ENCODE peak calls at places on chromosome 19, in four cellular contexts. I is K562, R is A549, E is HepG2. M is an unnamed sample.

GRCh38 chr19:28737526-28737925 is 475.4 kb downstream of the UQCRFS1 start:
- DNase-seq in I (no peak), R (no peak), E (no peak), M (no peak)

GRCh38 chr19:57886046-57886445 is 2.8 kb downstream of the ZNF814 start:
- DNase-seq in I (no peak), R (no peak), E (no peak), M (no peak)

GRCh38 chr19:18000981-18001836 is 6.8 kb upstream of the ARRDC2 start:
- DNase-seq in I (peak; percentile 86), R (peak; percentile 94), E (peak; percentile 70), M (peak; percentile 73)

GRCh38 chr19:34124828-34125227 is 47.5 kb upstream of the LSM14A start:
- DNase-seq in I (no peak), R (peak; percentile 39), E (peak; percentile 24), M (no peak)

GRCh38 chr19:33332248-33332647 is 29.9 kb upstream of the CEBPA start:
- DNase-seq in I (no peak), R (no peak), E (no peak), M (no peak)

GRCh38 chr19:16371540-16371986 is 46.9 kb downstream of the KLF2 start:
- DNase-seq in I (peak; percentile 80), R (no peak), E (no peak), M (no peak)

GRCh38 chr19:58578430-58578925 is 5.3 kb upstream of the MZF1 start:
- DNase-seq in I (no peak), R (no peak), E (no peak), M (no peak)

GRCh38 chr19:15534957-15535864 is 26.9 kb downstream of the CYP4F22 start:
- DNase-seq in I (no peak), R (no peak), E (no peak), M (no peak)

GRCh38 chr19:53365899-53366493 is 491 bp downstream of the ZNF525 start:
- DNase-seq in I (peak; percentile 3), R (no peak), E (peak; percentile 24), M (no peak)

GRCh38 chr19:14542721-14543328 is 13.4 kb downstream of the TECR start:
- DNase-seq in I (peak; percentile 54), R (no peak), E (no peak), M (no peak)

GRCh38 chr19:35935911-35936737 is at the start of gene LRFN3:
- DNase-seq in I (peak; percentile 62), R (peak; percentile 88), E (peak; percentile 21), M (peak; percentile 66)

GRCh38 chr19:2282062-2282861 is at the start of gene PEAK3:
- DNase-seq in I (peak; percentile 68), R (no peak), E (no peak), M (peak; percentile 24)

GRCh38 chr19:29260477-29261317 is 47.7 kb upstream of the UQCRFS1 start:
- DNase-seq in I (peak; percentile 58), R (peak; percentile 79), E (peak; percentile 49), M (peak; percentile 4)

GRCh38 chr19:55449469-55449868 is 6.4 kb upstream of the SHISA7 start:
- DNase-seq in I (no peak), R (no peak), E (no peak), M (no peak)

GRCh38 chr19:17491287-17491686 is 20.2 kb upstream of the PGLS start:
- DNase-seq in I (no peak), R (no peak), E (no peak), M (no peak)

GRCh38 chr19:41218615-41219507 is at the start of gene AXL:
- DNase-seq in I (no peak), R (peak; percentile 90), E (peak; percentile 25), M (peak; percentile 86)

GRCh38 chr19:13120817-13121216 is 2.8 kb downstream of the NACC1 start:
- DNase-seq in I (no peak), R (no peak), E (no peak), M (peak; percentile 85)
- TF ChIP-seq MAZ in I (no peak), R (no peak), E (no peak), M (no peak)

GRCh38 chr19:44878119-44878865 is 12.8 kb upstream of the TOMM40 start:
- DNase-seq in I (no peak), R (no peak), E (no peak), M (no peak)

GRCh38 chr19:44876930-44877530 is 14.0 kb upstream of the TOMM40 start:
- DNase-seq in I (no peak), R (no peak), E (no peak), M (no peak)

GRCh38 chr19:44872661-44873060 is 18.4 kb upstream of the TOMM40 start:
- DNase-seq in I (no peak), R (no peak), E (no peak), M (no peak)

GRCh38 chr19:44874317-44874716 is 16.7 kb upstream of the TOMM40 start:
- DNase-seq in I (no peak), R (no peak), E (no peak), M (no peak)

GRCh38 chr19:44875666-44876418 is 15.2 kb upstream of the TOMM40 start:
- DNase-seq in I (no peak), R (no peak), E (no peak), M (peak; percentile 21)
- TF ChIP-seq MAZ in I (no peak), R (no peak), E (no peak), M (no peak)

GRCh38 chr19:51253088-51253806 is 2.4 kb downstream of the SIGLECL1 start:
- DNase-seq in I (no peak), R (no peak), E (no peak), M (no peak)
- TF ChIP-seq MAZ in I (no peak), R (no peak), E (no peak), M (no peak)

DNA sequence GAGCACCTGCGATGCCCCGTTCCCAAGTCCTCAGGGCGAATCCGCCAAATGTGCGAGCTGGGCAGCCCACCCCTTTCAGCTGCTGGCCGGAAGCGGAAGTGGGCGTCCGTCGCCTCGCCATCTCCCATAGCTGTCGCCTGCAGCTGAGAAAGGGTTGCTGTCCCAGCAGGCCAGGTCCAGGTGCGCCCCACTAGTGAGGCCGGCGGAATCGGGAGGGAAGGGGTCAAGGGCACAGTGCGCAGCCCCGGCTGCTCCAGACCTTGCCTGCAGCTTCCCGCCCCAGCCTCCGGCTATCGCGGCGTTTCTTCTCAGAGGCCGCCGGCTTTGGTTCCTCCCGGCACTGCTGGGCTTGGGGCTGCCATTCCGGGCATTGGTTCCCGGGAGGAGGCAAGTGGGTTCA is at the start of gene ZNF177:
- DNase-seq in I (peak; percentile 28), R (no peak), E (no peak), M (no peak)
- TF ChIP-seq MAZ in I (peak; percentile 43), R (no peak), E (no peak), M (no peak)

DNA sequence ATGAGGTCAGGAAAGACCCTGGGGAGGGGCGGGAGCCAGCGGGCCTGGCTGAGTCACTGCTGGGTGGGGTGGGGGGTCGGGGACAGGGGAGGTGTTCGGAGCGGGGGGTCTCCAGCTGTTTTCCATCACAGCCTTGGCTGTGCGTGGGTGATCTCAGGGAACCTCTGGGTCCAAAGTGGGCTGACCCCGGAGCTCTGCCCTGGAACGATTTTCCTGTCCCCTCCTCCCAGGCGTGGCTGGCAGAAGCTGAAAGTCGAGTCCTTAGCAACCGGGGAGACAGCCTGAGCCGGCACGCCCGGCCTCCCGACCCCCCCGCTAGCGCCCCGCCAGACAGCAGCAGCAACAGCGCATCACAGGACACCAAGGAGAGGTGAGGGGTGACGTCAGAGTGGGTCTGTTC is 10.6 kb downstream of the TRIP10 start:
- DNase-seq in I (no peak), R (no peak), E (no peak), M (no peak)
- TF ChIP-seq MAZ in I (no peak), R (no peak), E (no peak), M (no peak)

DNA sequence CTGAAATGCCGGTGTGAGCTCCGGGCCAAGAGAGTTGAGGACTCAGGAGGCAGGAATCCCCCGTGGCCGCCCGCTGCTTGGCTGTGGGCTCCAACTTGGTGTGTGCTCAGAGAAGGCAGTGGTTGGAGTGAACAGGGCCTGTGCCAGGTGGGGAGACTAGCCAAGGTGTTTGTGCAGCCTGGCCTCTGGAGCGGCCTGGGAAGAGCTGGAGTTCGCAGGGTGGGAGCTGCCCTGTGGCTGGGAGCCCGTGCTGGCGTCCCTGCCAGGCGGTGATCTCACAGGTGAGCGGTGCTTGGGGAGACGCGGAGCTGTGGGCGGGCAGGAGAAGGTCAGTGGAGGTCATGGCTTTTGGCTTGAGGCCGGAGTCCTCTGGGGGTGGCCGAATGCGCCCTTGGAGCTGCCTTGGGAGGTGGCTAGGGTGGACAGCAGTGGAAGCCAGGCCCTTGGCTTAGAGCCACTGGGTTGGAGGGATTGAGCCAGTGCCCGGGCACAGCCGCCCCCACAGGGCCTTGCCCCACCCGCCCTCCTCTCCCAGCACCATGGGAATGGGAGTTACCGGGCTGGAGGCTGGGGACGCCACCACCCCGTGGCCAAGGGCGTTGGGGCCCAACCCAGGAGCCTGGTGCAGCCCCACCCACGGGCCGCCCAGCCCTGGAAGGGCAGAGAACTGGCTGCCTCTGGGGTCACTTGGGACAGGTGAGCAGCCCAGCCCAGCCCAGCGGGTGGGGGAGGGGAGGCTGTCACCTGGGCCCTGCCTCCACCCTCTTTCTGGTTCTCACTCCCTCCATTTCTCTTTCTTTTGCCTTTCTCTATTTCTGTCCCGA is 7.1 kb upstream of the CIRBP start:
- DNase-seq in I (no peak), R (peak; percentile 80), E (peak; percentile 48), M (peak; percentile 43)
- TF ChIP-seq MAZ in I (no peak), R (no peak), E (no peak), M (no peak)

GRCh38 chr19:48396871-48397176 is 3.4 kb downstream of the GRIN2D start:
- DNase-seq in I (no peak), R (no peak), E (no peak), M (no peak)

GRCh38 chr19:48397263-48397635 is 3.8 kb downstream of the GRIN2D start:
- DNase-seq in I (no peak), R (no peak), E (no peak), M (no peak)

GRCh38 chr19:48397636-48398328 is 4.3 kb downstream of the GRIN2D start:
- DNase-seq in I (no peak), R (no peak), E (no peak), M (no peak)

GRCh38 chr19:48400018-48400742 is 6.7 kb downstream of the GRIN2D start:
- DNase-seq in I (peak; percentile 83), R (peak; percentile 89), E (peak; percentile 50), M (peak; percentile 55)

DNA sequence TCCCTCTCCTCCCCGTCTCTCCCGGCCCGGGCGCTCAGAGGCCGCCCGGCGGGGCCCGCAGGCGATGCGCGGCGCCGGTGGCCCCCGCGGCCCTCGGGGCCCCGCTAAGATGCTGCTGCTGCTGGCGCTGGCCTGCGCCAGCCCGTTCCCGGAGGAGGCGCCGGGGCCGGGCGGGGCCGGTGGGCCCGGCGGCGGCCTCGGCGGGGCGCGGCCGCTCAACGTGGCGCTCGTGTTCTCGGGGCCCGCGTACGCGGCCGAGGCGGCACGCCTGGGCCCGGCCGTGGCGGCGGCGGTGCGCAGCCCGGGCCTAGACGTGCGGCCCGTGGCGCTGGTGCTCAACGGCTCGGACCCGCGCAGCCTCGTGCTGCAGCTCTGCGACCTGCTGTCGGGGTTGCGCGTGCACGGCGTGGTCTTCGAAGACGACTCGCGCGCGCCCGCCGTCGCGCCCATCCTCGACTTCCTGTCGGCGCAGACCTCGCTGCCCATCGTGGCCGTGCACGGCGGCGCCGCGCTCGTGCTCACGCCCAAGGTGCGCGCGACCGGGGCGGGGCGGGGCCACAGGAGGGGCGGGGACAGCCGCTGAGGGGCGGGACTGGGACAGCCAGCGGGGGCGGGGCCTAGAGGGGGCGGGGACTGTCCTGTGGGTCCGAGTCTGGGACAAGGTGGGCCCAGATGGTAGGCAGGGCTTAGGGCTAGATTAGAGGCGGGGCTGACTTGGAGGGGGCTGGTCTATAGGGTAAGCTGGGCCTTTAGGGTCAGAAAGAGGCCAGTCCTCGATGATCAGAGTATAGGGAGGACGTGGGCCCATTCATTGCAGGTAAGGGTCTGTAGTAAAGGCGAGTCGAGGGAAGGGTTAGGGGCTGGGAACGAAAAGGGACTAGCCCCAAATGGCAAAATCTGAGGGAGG is 5.1 kb downstream of the GRIN2D start:
- DNase-seq in I (peak; percentile 98), R (peak; percentile 99), E (peak; percentile 44), M (peak; percentile 41)
- TF ChIP-seq MAZ in I (peak; percentile 54), R (no peak), E (peak; percentile 24), M (no peak)

M was measured in IMR-90.